ENCODE peak calls at places on chromosome 20, in five cellular contexts. O is iPS-NIHi11, R is T follicular helper cell, P is NCI-H345, E is cardiac fibroblast. J is an unnamed sample.

GRCh38 chr20:19758888-19759331 is 852 bp downstream of the RIN2 start:
- DNase-seq in O (peak; percentile 68), R (no peak), P (peak; percentile 17), E (peak; percentile 71), J (peak; percentile 50)

GRCh38 chr20:62640870-62641748 is 1.2 kb upstream of the SLCO4A1 start:
- DNase-seq in O (no peak), R (no peak), P (no peak), E (no peak), J (no peak)

GRCh38 chr20:57482148-57482547 is 42.8 kb downstream of the CTCFL start:
- DNase-seq in O (no peak), R (no peak), P (no peak), E (no peak), J (no peak)

GRCh38 chr20:36499723-36500501 is 41.4 kb upstream of the MYL9 start:
- DNase-seq in O (no peak), R (no peak), P (no peak), E (peak; percentile 56), J (no peak)

GRCh38 chr20:46352370-46352938 is 44.2 kb upstream of the CDH22 start:
- DNase-seq in O (no peak), R (no peak), P (no peak), E (no peak), J (no peak)

GRCh38 chr20:59821201-59821600 is 112.2 kb downstream of the SYCP2 start:
- DNase-seq in O (no peak), R (no peak), P (no peak), E (no peak), J (no peak)

GRCh38 chr20:19284400-19285178 is 72.1 kb downstream of the SLC24A3 start:
- DNase-seq in O (no peak), R (no peak), P (no peak), E (no peak), J (no peak)

GRCh38 chr20:49893242-49894072 is 21.9 kb downstream of the SPATA2 start:
- DNase-seq in O (no peak), R (no peak), P (no peak), E (no peak), J (peak; percentile 48)

GRCh38 chr20:62314339-62314638 is 11.5 kb downstream of the ADRM1 start:
- DNase-seq in O (no peak), R (no peak), P (no peak), E (no peak), J (no peak)

GRCh38 chr20:62829231-62830230 is 12.7 kb downstream of the COL9A3 start:
- DNase-seq in O (no peak), R (no peak), P (no peak), E (no peak), J (no peak)

J was measured in AG10803.